ENCODE peak calls at places on chromosomes 13 and 19, in seven cellular contexts. I is choroid plexus epithelial cell; N is PC-9; Y is AG09319; W is fibroblast of mammary gland; V is cardiac fibroblast; D is CD8-positive, alpha-beta T cell. G is an unnamed sample.
A peak's percentile ranks its signal among the peaks of the same experiment; 100 is the strongest.

GRCh38 chr13:37565425-37565824 is 33.1 kb downstream of the POSTN start:
- DNase-seq in I (no peak), Y (no peak), W (no peak), D (no peak), N (no peak), V (no peak), G (no peak)

GRCh38 chr19:5697022-5697889 is 7.2 kb downstream of the RPL36 start:
- DNase-seq in N (no peak), I (no peak), V (no peak), D (no peak), Y (no peak), W (no peak), G (no peak)

GRCh38 chr19:12828494-12828893 is 5.9 kb downstream of the RTBDN start:
- DNase-seq in D (no peak), Y (no peak), N (peak; percentile 58), I (no peak), V (no peak), W (peak; percentile 33), G (peak; percentile 35)

GRCh38 chr13:48930933-48931332 is 44.8 kb upstream of the FNDC3A start:
- DNase-seq in N (no peak), I (no peak), V (no peak), D (no peak), W (no peak), Y (no peak), G (no peak)

GRCh38 chr13:90420683-90421082 is 926.8 kb upstream of the MIR17HG start:
- DNase-seq in V (peak; percentile 32), N (no peak), Y (no peak), I (peak; percentile 48), D (no peak), W (peak; percentile 30), G (no peak)

GRCh38 chr13:49806126-49806536 is 13.6 kb upstream of the KPNA3 start:
- DNase-seq in N (no peak), D (no peak), V (peak; percentile 32), I (no peak), Y (no peak), W (peak; percentile 49), G (no peak)

GRCh38 chr19:7507884-7508283 is 8.0 kb upstream of the ZNF358 start:
- DNase-seq in W (peak; percentile 91), Y (peak; percentile 40), V (peak; percentile 93), I (peak; percentile 89), D (no peak), N (peak; percentile 97), G (peak; percentile 90)

GRCh38 chr19:55146648-55147218 is 2.3 kb downstream of the TNNT1 start:
- DNase-seq in I (no peak), V (no peak), Y (no peak), W (no peak), N (peak; percentile 91), D (no peak), G (peak; percentile 68)

GRCh38 chr13:103961784-103962183 is 895.6 kb upstream of the SLC10A2 start:
- DNase-seq in N (no peak), I (no peak), Y (no peak), W (no peak), V (no peak), D (no peak), G (no peak)

GRCh38 chr13:74675185-74675584 is 541.0 kb upstream of the KLF12 start:
- DNase-seq in V (peak; percentile 48), I (peak; percentile 13), W (peak; percentile 36), D (no peak), Y (no peak), N (no peak), G (no peak)

GRCh38 chr13:40660270-40660669 is 6.2 kb downstream of the FOXO1 start:
- DNase-seq in W (no peak), Y (no peak), N (no peak), D (no peak), I (no peak), V (no peak), G (no peak)

GRCh38 chr19:28960986-28961705 is 251.8 kb downstream of the UQCRFS1 start:
- DNase-seq in Y (no peak), W (peak; percentile 59), V (peak; percentile 92), N (no peak), D (no peak), I (peak; percentile 47), G (peak; percentile 70)

GRCh38 chr19:15248648-15249559 is 16.7 kb upstream of the EPHX3 start:
- DNase-seq in N (peak; percentile 82), V (peak; percentile 94), I (peak; percentile 92), D (no peak), Y (peak; percentile 63), W (peak; percentile 94), G (peak; percentile 68)

GRCh38 chr13:65959305-65959704 is 1270.8 kb downstream of the PCDH9 start:
- DNase-seq in W (no peak), N (no peak), V (peak; percentile 5), I (no peak), D (no peak), Y (no peak), G (no peak)

GRCh38 chr19:51002542-51003311 is 1.3 kb upstream of the KLK8 start:
- DNase-seq in N (peak; percentile 98), V (peak; percentile 18), W (peak; percentile 47), Y (no peak), I (no peak), D (no peak), G (peak; percentile 96)

GRCh38 chr19:3407556-3408516 is 41.5 kb downstream of the NFIC start:
- DNase-seq in W (peak; percentile 32), I (peak; percentile 57), D (no peak), V (no peak), Y (no peak), N (no peak), G (no peak)

GRCh38 chr13:91878491-91878890 is 480.1 kb downstream of the GPC5 start:
- DNase-seq in V (no peak), W (no peak), I (no peak), Y (no peak), N (no peak), D (no peak), G (no peak)

GRCh38 chr19:18002347-18002850 is 5.6 kb upstream of the ARRDC2 start:
- DNase-seq in I (no peak), N (no peak), W (no peak), V (no peak), Y (no peak), D (no peak), G (no peak)

GRCh38 chr13:107563099-107563925 is 652.0 kb downstream of the LIG4 start:
- DNase-seq in W (no peak), D (no peak), Y (no peak), V (no peak), N (no peak), I (peak; percentile 45), G (no peak)

GRCh38 chr13:50731400-50731799 is 112.1 kb downstream of the DLEU7 start:
- DNase-seq in D (no peak), Y (peak; percentile 24), I (peak; percentile 83), V (peak; percentile 88), N (peak; percentile 42), W (peak; percentile 65), G (no peak)

DNA sequence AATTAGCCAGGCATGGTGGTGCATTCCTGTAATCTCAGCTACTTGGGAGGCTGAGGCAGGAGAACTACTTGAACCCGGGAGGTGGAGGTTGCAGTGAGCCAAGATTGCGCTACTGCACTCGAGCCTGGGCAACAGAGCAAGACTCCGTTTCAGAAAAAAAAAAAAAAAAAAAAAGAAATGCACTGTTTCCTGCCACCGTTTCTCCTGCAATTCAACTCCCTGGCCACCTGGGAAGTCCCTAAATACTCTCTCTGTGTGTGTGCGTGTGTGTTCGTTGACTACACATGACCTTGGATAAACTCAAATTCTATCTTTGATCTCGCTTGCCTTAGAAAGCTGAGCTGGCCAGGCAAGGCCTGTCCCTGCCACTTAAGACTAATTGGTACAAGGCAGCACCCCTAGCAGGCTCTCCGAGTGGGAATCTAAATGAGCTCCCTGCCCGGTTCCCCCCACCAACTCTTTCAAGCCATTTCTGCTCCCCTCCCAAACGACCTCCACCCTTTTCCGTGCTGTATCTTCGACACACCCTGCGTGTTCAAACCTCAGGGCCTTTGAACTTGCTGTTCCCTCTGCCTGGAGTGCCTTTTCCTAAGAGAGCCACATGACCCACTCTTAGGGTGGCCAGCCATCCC is 5.2 kb upstream of the BCAT2 start:
- DNase-seq in W (no peak), I (peak; percentile 46), D (no peak), Y (no peak), N (peak; percentile 31), V (peak; percentile 20), G (peak; percentile 27)
- TF ChIP-seq CTCF in W (no peak), I (peak; percentile 4), D (no peak), Y (no peak), N (no peak), V (no peak), G (no peak)

DNA sequence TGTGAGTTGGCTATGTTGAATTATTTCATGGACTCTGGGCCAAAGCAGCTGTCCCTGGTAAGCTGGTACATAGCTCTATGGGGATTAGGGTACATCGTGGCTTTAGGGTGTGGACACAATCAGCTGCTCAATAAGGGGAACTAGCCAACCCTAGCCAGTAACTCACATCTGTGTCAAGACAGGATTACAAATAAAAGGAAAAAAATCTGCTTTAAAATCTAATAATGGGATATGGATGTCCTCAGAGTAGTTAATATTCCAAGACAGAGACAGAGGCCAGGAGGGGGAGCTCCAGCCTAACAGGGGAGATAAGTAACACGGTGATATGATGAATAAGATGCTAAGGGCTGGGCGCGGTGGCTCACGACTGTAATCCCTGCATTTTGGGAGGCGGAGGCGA is 21.1 kb upstream of the ZNF766 start:
- DNase-seq in D (peak; percentile 70), Y (peak; percentile 4), W (peak; percentile 49), N (peak; percentile 25), V (peak; percentile 69), I (peak; percentile 73), G (no peak)
- TF ChIP-seq CTCF in D (peak; percentile 45), Y (peak; percentile 43), W (peak; percentile 43), N (peak; percentile 66), V (peak; percentile 50), I (peak; percentile 77), G (no peak)

DNA sequence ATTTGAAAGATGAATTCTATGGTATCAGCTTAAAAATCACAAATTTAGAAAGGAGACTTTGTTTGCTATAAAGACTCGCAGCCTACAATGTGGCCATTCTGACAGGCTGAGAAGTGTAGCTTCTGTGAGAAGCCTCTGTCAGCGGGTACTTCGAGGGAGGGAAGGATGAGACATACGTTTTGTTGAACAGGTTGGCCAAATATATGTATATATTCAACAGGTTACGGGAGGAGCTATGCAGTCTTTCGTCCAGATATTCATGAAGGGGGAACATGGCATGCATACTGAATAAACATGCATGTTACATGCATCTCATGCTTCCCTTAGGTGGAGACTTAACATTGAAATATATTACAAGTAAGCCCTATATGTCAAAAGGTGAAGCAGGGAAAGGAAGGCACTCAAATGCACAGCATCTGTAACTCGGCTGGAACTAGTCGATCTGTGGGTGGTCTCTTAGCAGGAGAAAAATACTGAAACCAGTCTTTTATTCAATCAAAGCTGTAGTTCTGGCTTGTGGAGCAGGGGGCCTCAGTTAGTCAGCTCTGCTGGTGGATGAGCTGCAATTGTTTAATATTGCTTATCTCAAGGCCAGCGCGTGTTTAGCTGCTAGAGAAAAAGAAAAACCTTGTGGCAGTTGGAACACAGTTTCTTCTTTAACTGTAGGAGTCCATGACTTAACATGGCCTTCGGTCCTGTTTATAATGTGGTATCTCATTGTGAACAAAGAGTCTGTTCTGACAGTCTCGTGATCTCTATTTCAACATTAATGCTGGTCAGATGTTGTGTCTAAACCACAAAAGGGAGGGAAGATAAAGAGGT is 94.3 kb downstream of the FAM216B start:
- DNase-seq in Y (no peak), V (peak; percentile 64), I (peak; percentile 85), D (no peak), W (peak; percentile 48), N (no peak), G (no peak)
- TF ChIP-seq CTCF in Y (peak; percentile 26), V (peak; percentile 38), I (peak; percentile 73), D (no peak), W (peak; percentile 35), N (no peak), G (no peak)

DNA sequence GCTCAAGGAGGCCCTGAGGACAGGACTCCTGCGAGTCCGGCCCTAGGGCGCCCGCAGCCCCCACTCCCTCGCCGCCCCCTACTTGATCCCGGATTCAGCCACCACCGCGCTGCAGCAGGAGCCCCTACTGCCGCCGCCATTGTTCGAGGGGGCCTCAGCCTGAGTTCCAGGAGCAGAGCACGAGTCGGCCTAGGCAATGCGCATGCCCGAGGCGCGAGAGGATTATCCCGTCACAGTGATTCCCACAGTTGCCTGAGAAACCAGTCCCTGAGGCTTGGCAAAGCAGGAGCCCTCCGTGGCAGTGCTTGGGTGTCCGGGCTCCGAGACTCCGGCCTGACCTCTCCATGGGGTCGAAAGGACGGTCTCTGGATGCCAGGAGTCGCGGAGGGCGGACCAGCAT is 68.4 kb upstream of the ZNF420 start:
- DNase-seq in D (no peak), N (no peak), W (no peak), V (no peak), I (no peak), Y (no peak), G (no peak)
- TF ChIP-seq CTCF in D (no peak), N (no peak), W (no peak), V (no peak), I (no peak), Y (no peak), G (no peak)

G was measured in Calu3.